ENCODE peak calls at places on chromosomes 7 and 10, in nine cellular contexts. X is lower lobe of right lung, N is K562, F is brain microvascular endothelial cell, R is neural progenitor cell, J is cardiac muscle cell, G is GM10248, O is astrocyte of the spinal cord, A is neural crest cell. U is an unnamed sample.

GRCh38 chr10:128867819-128868218 is 599.2 kb upstream of the MGMT start:
- DNase-seq in X (no peak), N (no peak), F (no peak), R (no peak), J (no peak), G (no peak), O (no peak), A (no peak), U (no peak)

GRCh38 chr10:47178537-47179290 is 121.3 kb upstream of the GDF10 start:
- DNase-seq in X (no peak), N (no peak), F (no peak), R (no peak), J (no peak), G (no peak), O (no peak), A (no peak), U (no peak)

GRCh38 chr10:77482072-77482471 is 155.5 kb downstream of the KCNMA1 start:
- DNase-seq in X (no peak), N (no peak), F (no peak), R (no peak), J (no peak), G (no peak), O (no peak), A (no peak), U (no peak)

GRCh38 chr10:124083740-124084397 is 9.5 kb downstream of the CHST15 start:
- DNase-seq in X (peak), N (no peak), F (no peak), R (no peak), J (no peak), G (no peak), O (no peak), A (no peak), U (peak)

GRCh38 chr7:18402488-18403183 is 92.9 kb upstream of the HDAC9 start:
- DNase-seq in X (no peak), N (no peak), F (peak), R (no peak), J (no peak), G (no peak), O (peak), A (no peak), U (no peak)

GRCh38 chr7:102874166-102874829 is 38.5 kb upstream of the LRRC17 start:
- DNase-seq in X (no peak), N (no peak), F (peak), R (no peak), J (no peak), G (peak), O (peak), A (no peak), U (no peak)

GRCh38 chr7:134044682-134045081 is 82.5 kb upstream of the LRGUK start:
- DNase-seq in X (no peak), N (no peak), F (peak), R (no peak), J (no peak), G (no peak), O (no peak), A (no peak), U (no peak)

GRCh38 chr10:59376817-59377340 is 14.5 kb upstream of the FAM13C start:
- DNase-seq in X (no peak), N (no peak), F (no peak), R (no peak), J (no peak), G (no peak), O (no peak), A (no peak), U (no peak)

GRCh38 chr10:3482200-3482993 is 302.6 kb downstream of the KLF6 start:
- DNase-seq in X (no peak), N (peak), F (peak), R (peak), J (peak), G (peak), O (peak), A (no peak), U (peak)

GRCh38 chr7:71733108-71733870 is 601.3 kb downstream of the GALNT17 start:
- DNase-seq in X (peak), N (peak), F (peak), R (peak), J (peak), G (peak), O (peak), A (peak), U (peak)
- TF ChIP-seq CTCF in X (peak), N (peak), F (peak), R (peak), J (peak), G (peak), O (peak), A (peak), U (peak)

GRCh38 chr7:92178928-92179373 is at the start of gene LRRD1:
- DNase-seq in X (peak), N (peak), F (peak), R (peak), J (peak), G (peak), O (peak), A (peak), U (peak)
- TF ChIP-seq CTCF in X (peak), N (peak), F (peak), R (peak), J (peak), G (peak), O (peak), A (peak), U (peak)

DNA sequence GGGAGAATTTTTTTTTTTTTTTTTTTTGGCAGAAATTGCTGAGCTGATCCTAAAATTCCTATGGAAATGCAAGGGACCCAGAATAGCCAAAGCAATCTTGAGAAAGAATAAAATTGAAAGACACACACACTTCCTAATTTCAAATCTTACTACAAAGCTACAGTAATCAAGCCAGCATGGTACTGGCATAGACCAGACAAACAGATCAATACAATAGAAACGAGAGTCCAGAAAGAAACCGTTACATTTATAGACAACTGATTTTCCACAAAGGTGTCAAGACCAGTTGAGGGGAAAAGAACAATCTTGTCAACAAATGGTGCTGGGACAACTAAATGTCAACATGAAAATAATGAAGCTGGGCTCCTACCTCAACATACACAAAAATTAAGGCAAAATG is 34.5 kb downstream of the LARP4B start:
- DNase-seq in X (no peak), N (no peak), F (no peak), R (no peak), J (no peak), G (no peak), O (no peak), A (no peak), U (no peak)
- TF ChIP-seq CTCF in X (no peak), N (no peak), F (no peak), R (no peak), J (no peak), G (no peak), O (no peak), A (no peak), U (no peak)

DNA sequence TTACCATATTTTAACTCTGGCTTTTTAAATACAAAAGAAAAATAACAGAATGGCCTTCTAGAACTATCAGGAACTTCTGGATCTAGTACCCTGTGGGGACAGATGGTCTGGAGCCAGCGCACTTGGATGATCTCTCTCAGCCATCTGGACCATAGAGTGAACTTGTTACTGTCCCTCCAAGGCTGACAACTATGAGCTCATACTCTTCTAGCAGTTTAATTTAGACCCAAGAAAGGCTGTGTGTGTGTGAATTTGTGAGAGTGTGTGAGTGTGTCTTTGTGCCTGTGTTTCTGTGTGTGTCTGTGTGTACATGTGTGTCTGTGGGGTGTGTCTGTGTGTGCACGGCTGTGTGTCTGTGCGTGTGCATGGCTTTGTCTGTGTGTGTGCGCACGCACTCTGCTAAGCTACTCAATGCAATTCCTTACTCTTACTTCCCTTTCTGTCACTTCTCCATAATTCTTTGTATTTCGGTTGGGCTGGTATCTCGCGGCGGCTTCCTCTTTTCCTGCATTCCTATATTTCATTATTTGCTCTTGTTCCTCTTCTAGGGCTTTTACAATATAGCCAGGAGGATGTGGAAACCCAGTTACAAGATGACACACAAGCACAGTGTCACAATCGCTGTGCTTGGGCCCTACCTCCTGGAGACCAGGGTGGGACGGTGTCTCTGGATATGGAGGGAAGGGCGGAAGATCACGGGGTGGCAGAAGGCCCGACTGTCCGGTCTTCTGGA is 51.9 kb downstream of the IKZF1 start:
- DNase-seq in X (peak), N (peak), F (no peak), R (no peak), J (no peak), G (no peak), O (no peak), A (no peak), U (no peak)
- TF ChIP-seq CTCF in X (no peak), N (no peak), F (no peak), R (no peak), J (no peak), G (no peak), O (no peak), A (no peak), U (no peak)

U was measured in adrenal gland.